ENCODE peak calls at places on chromosomes 16 and 17, in eight cellular contexts. One of them, this sample, is unnamed.

GRCh38 chr16:86798247-86799041 is 220.1 kb downstream of the FOXL1 start:
- DNase-seq in T1000: no peak
- DNase-seq in adrenal gland: no peak
- DNase-seq in SW 1271: no peak
- DNase-seq in RWPE1: no peak
- DNase-seq in WERI-Rb-1: no peak
- DNase-seq in iris pigment epithelial cell: no peak
- DNase-seq in uterus: no peak
- DNase-seq in this sample: no peak

GRCh38 chr17:42072323-42073187 is 22.2 kb upstream of the C17orf113 start:
- DNase-seq in RWPE1: no peak
- DNase-seq in adrenal gland: no peak
- DNase-seq in uterus: no peak
- DNase-seq in T1000: no peak
- DNase-seq in iris pigment epithelial cell: no peak
- DNase-seq in WERI-Rb-1: peak; percentile 66
- DNase-seq in SW 1271: no peak
- DNase-seq in this sample: peak; percentile 31

GRCh38 chr16:86590501-86591144 is 12.3 kb downstream of the FOXL1 start:
- DNase-seq in uterus: no peak
- DNase-seq in iris pigment epithelial cell: peak; percentile 90
- DNase-seq in adrenal gland: no peak
- DNase-seq in RWPE1: no peak
- DNase-seq in WERI-Rb-1: no peak
- DNase-seq in T1000: no peak
- DNase-seq in SW 1271: no peak
- DNase-seq in this sample: no peak

GRCh38 chr17:81002409-81003361 is 11.0 kb downstream of the CHMP6 start:
- DNase-seq in RWPE1: peak; percentile 79
- DNase-seq in T1000: peak; percentile 33
- DNase-seq in SW 1271: no peak
- DNase-seq in uterus: peak; percentile 71
- DNase-seq in iris pigment epithelial cell: peak; percentile 35
- DNase-seq in WERI-Rb-1: no peak
- DNase-seq in adrenal gland: peak; percentile 72
- DNase-seq in this sample: peak; percentile 67

GRCh38 chr17:80191192-80191591 is 21.4 kb downstream of the CARD14 start:
- DNase-seq in RWPE1: no peak
- DNase-seq in iris pigment epithelial cell: no peak
- DNase-seq in WERI-Rb-1: peak; percentile 87
- DNase-seq in SW 1271: no peak
- DNase-seq in adrenal gland: no peak
- DNase-seq in T1000: no peak
- DNase-seq in uterus: no peak
- DNase-seq in this sample: no peak

GRCh38 chr17:3750926-3751325 is 27.2 kb downstream of the HASPIN start:
- DNase-seq in adrenal gland: no peak
- DNase-seq in uterus: no peak
- DNase-seq in T1000: no peak
- DNase-seq in RWPE1: no peak
- DNase-seq in iris pigment epithelial cell: no peak
- DNase-seq in SW 1271: no peak
- DNase-seq in WERI-Rb-1: no peak
- DNase-seq in this sample: no peak

GRCh38 chr16:57303910-57304168 is 19.4 kb upstream of the PLLP start:
- DNase-seq in SW 1271: no peak
- DNase-seq in T1000: no peak
- DNase-seq in adrenal gland: no peak
- DNase-seq in iris pigment epithelial cell: no peak
- DNase-seq in WERI-Rb-1: no peak
- DNase-seq in uterus: no peak
- DNase-seq in RWPE1: no peak
- DNase-seq in this sample: no peak

GRCh38 chr17:54781389-54781788 is 119.3 kb upstream of the TOM1L1 start:
- DNase-seq in WERI-Rb-1: no peak
- DNase-seq in uterus: no peak
- DNase-seq in adrenal gland: no peak
- DNase-seq in iris pigment epithelial cell: no peak
- DNase-seq in SW 1271: no peak
- DNase-seq in RWPE1: no peak
- DNase-seq in T1000: no peak
- DNase-seq in this sample: no peak

GRCh38 chr17:45091778-45092425 is 30.8 kb downstream of the NMT1 start:
- DNase-seq in adrenal gland: no peak
- DNase-seq in WERI-Rb-1: no peak
- DNase-seq in uterus: no peak
- DNase-seq in RWPE1: no peak
- DNase-seq in T1000: no peak
- DNase-seq in iris pigment epithelial cell: peak; percentile 45
- DNase-seq in SW 1271: no peak
- DNase-seq in this sample: no peak

GRCh38 chr17:80943346-80944145 is 48.1 kb upstream of the CHMP6 start:
- DNase-seq in uterus: peak; percentile 9
- DNase-seq in SW 1271: no peak
- DNase-seq in iris pigment epithelial cell: no peak
- DNase-seq in RWPE1: no peak
- DNase-seq in adrenal gland: peak; percentile 4
- DNase-seq in T1000: no peak
- DNase-seq in WERI-Rb-1: no peak
- DNase-seq in this sample: peak; percentile 26

GRCh38 chr16:49608801-49609200 is 235.2 kb downstream of the C16orf78 start:
- DNase-seq in T1000: no peak
- DNase-seq in uterus: peak; percentile 45
- DNase-seq in adrenal gland: no peak
- DNase-seq in RWPE1: no peak
- DNase-seq in iris pigment epithelial cell: peak; percentile 64
- DNase-seq in WERI-Rb-1: peak; percentile 57
- DNase-seq in SW 1271: no peak
- DNase-seq in this sample: no peak

GRCh38 chr17:35763767-35764122 is 3.1 kb downstream of the C17orf50 start:
- DNase-seq in adrenal gland: no peak
- DNase-seq in SW 1271: no peak
- DNase-seq in uterus: no peak
- DNase-seq in T1000: no peak
- DNase-seq in RWPE1: no peak
- DNase-seq in iris pigment epithelial cell: no peak
- DNase-seq in WERI-Rb-1: no peak
- DNase-seq in this sample: no peak

GRCh38 chr16:69309316-69309715 is 1.8 kb upstream of the VPS4A start:
- DNase-seq in RWPE1: no peak
- DNase-seq in adrenal gland: no peak
- DNase-seq in SW 1271: no peak
- DNase-seq in WERI-Rb-1: no peak
- DNase-seq in iris pigment epithelial cell: no peak
- DNase-seq in T1000: no peak
- DNase-seq in uterus: no peak
- DNase-seq in this sample: no peak

GRCh38 chr16:14242769-14243168 is 171.7 kb downstream of the MRTFB start:
- DNase-seq in T1000: no peak
- DNase-seq in uterus: no peak
- DNase-seq in RWPE1: no peak
- DNase-seq in WERI-Rb-1: no peak
- DNase-seq in adrenal gland: no peak
- DNase-seq in SW 1271: no peak
- DNase-seq in iris pigment epithelial cell: no peak
- DNase-seq in this sample: no peak

GRCh38 chr16:30033270-30033669 is 2.2 kb upstream of the TLCD3B start:
- DNase-seq in RWPE1: no peak
- DNase-seq in iris pigment epithelial cell: no peak
- DNase-seq in SW 1271: no peak
- DNase-seq in WERI-Rb-1: no peak
- DNase-seq in T1000: no peak
- DNase-seq in uterus: no peak
- DNase-seq in adrenal gland: no peak
- DNase-seq in this sample: no peak

GRCh38 chr16:8936421-8936820 is 27.3 kb downstream of the USP7 start:
- DNase-seq in iris pigment epithelial cell: peak; percentile 65
- DNase-seq in RWPE1: peak; percentile 69
- DNase-seq in SW 1271: peak; percentile 9
- DNase-seq in T1000: no peak
- DNase-seq in adrenal gland: peak; percentile 56
- DNase-seq in WERI-Rb-1: peak; percentile 72
- DNase-seq in uterus: no peak
- DNase-seq in this sample: peak; percentile 32

GRCh38 chr16:450385-450784 is 24.9 kb downstream of the RAB11FIP3 start:
- DNase-seq in adrenal gland: no peak
- DNase-seq in iris pigment epithelial cell: no peak
- DNase-seq in WERI-Rb-1: no peak
- DNase-seq in SW 1271: no peak
- DNase-seq in RWPE1: no peak
- DNase-seq in T1000: no peak
- DNase-seq in uterus: no peak
- DNase-seq in this sample: no peak

GRCh38 chr17:74877592-74878543 is 5.1 kb upstream of the FDXR start:
- DNase-seq in SW 1271: no peak
- DNase-seq in uterus: no peak
- DNase-seq in T1000: no peak
- DNase-seq in RWPE1: peak; percentile 56
- DNase-seq in adrenal gland: peak; percentile 79
- DNase-seq in WERI-Rb-1: no peak
- DNase-seq in iris pigment epithelial cell: peak; percentile 12
- DNase-seq in this sample: no peak

GRCh38 chr16:1048442-1049112 is 24.0 kb upstream of the SSTR5 start:
- DNase-seq in WERI-Rb-1: peak; percentile 93
- DNase-seq in SW 1271: no peak
- DNase-seq in T1000: no peak
- DNase-seq in adrenal gland: peak; percentile 35
- DNase-seq in uterus: no peak
- DNase-seq in iris pigment epithelial cell: peak; percentile 63
- DNase-seq in RWPE1: peak; percentile 21
- DNase-seq in this sample: no peak

GRCh38 chr17:40063034-40063765 is 435 bp downstream of the THRA start:
- DNase-seq in SW 1271: no peak
- DNase-seq in T1000: no peak
- DNase-seq in adrenal gland: peak; percentile 62
- DNase-seq in WERI-Rb-1: peak; percentile 77
- DNase-seq in RWPE1: no peak
- DNase-seq in iris pigment epithelial cell: peak; percentile 47
- DNase-seq in uterus: peak; percentile 72
- DNase-seq in this sample: peak; percentile 59

GRCh38 chr17:16980813-16981731 is 9.2 kb upstream of the TNFRSF13B start:
- DNase-seq in SW 1271: no peak
- DNase-seq in RWPE1: no peak
- DNase-seq in iris pigment epithelial cell: no peak
- DNase-seq in uterus: no peak
- DNase-seq in WERI-Rb-1: no peak
- DNase-seq in T1000: no peak
- DNase-seq in adrenal gland: no peak
- DNase-seq in this sample: no peak

GRCh38 chr17:18017958-18018357 is 21.0 kb downstream of the ATPAF2 start:
- DNase-seq in SW 1271: no peak
- DNase-seq in iris pigment epithelial cell: peak; percentile 81
- DNase-seq in T1000: no peak
- DNase-seq in uterus: no peak
- DNase-seq in WERI-Rb-1: no peak
- DNase-seq in adrenal gland: no peak
- DNase-seq in RWPE1: no peak
- DNase-seq in this sample: no peak

GRCh38 chr17:78416791-78417530 is 38.5 kb downstream of the PGS1 start:
- DNase-seq in SW 1271: no peak
- DNase-seq in uterus: peak; percentile 38
- DNase-seq in iris pigment epithelial cell: peak; percentile 63
- DNase-seq in RWPE1: no peak
- DNase-seq in adrenal gland: no peak
- DNase-seq in WERI-Rb-1: no peak
- DNase-seq in T1000: no peak
- DNase-seq in this sample: no peak

GRCh38 chr17:41101586-41102259 is at the start of gene KRTAP4-16:
- DNase-seq in uterus: no peak
- DNase-seq in T1000: no peak
- DNase-seq in iris pigment epithelial cell: no peak
- DNase-seq in SW 1271: no peak
- DNase-seq in RWPE1: no peak
- DNase-seq in adrenal gland: no peak
- DNase-seq in WERI-Rb-1: no peak
- DNase-seq in this sample: no peak

GRCh38 chr16:29912087-29912486 is 11.8 kb downstream of the ASPHD1 start:
- DNase-seq in WERI-Rb-1: no peak
- DNase-seq in iris pigment epithelial cell: no peak
- DNase-seq in RWPE1: no peak
- DNase-seq in SW 1271: no peak
- DNase-seq in T1000: no peak
- DNase-seq in uterus: no peak
- DNase-seq in adrenal gland: no peak
- DNase-seq in this sample: no peak

GRCh38 chr16:53159781-53160436 is 105.1 kb downstream of the CHD9 start:
- DNase-seq in WERI-Rb-1: peak; percentile 10
- DNase-seq in RWPE1: peak; percentile 36
- DNase-seq in T1000: no peak
- DNase-seq in iris pigment epithelial cell: peak; percentile 57
- DNase-seq in SW 1271: no peak
- DNase-seq in uterus: peak; percentile 28
- DNase-seq in adrenal gland: no peak
- DNase-seq in this sample: no peak

GRCh38 chr17:78883533-78884131 is 19.4 kb downstream of the CEP295NL start:
- DNase-seq in SW 1271: peak; percentile 77
- DNase-seq in iris pigment epithelial cell: peak; percentile 93
- DNase-seq in RWPE1: peak; percentile 95
- DNase-seq in uterus: peak; percentile 92
- DNase-seq in adrenal gland: peak; percentile 85
- DNase-seq in WERI-Rb-1: peak; percentile 59
- DNase-seq in T1000: peak; percentile 91
- DNase-seq in this sample: peak; percentile 64